ENCODE peak calls at places on chromosomes 2 and 18, in five cellular contexts. W is HepG2, Y is GM12878, Q is K562, J is H1. O is an unnamed sample.

GRCh38 chr18:50836521-50836957 is 16.7 kb upstream of the MRO start:
- DNase-seq in W (no peak), Y (peak), Q (no peak), J (no peak), O (no peak)

GRCh38 chr2:95297639-95298395 is 670 bp downstream of the KCNIP3 start:
- DNase-seq in Q (no peak), W (no peak), J (no peak), Y (no peak), O (no peak)

GRCh38 chr2:96631804-96632435 is 6.2 kb downstream of the KANSL3 start:
- DNase-seq in Q (no peak), Y (no peak), J (no peak), W (peak), O (no peak)

GRCh38 chr2:161992526-161992925 is 81.5 kb downstream of the DPP4 start:
- DNase-seq in Q (no peak), J (no peak), W (no peak), Y (peak), O (no peak)

GRCh38 chr2:28318462-28319117 is 74.1 kb upstream of the FOSL2 start:
- DNase-seq in W (peak), J (no peak), Y (no peak), Q (no peak), O (no peak)

GRCh38 chr2:48006094-48006493 is 99.8 kb upstream of the FBXO11 start:
- DNase-seq in W (no peak), Q (peak), Y (no peak), J (no peak), O (no peak)

GRCh38 chr2:60441791-60442190 is 111.7 kb downstream of the BCL11A start:
- DNase-seq in W (no peak), J (no peak), Q (no peak), Y (no peak), O (no peak)

GRCh38 chr2:100610381-100610831 is 47.6 kb downstream of the PDCL3 start:
- DNase-seq in J (peak), Q (peak), W (peak), Y (no peak), O (peak)

GRCh38 chr2:232789067-232789466 is 12.7 kb upstream of the KCNJ13 start:
- DNase-seq in Q (no peak), W (no peak), Y (no peak), J (no peak), O (no peak)

GRCh38 chr2:167733750-167734149 is 513.6 kb downstream of the STK39 start:
- DNase-seq in Y (no peak), Q (no peak), J (no peak), W (peak), O (no peak)

DNA sequence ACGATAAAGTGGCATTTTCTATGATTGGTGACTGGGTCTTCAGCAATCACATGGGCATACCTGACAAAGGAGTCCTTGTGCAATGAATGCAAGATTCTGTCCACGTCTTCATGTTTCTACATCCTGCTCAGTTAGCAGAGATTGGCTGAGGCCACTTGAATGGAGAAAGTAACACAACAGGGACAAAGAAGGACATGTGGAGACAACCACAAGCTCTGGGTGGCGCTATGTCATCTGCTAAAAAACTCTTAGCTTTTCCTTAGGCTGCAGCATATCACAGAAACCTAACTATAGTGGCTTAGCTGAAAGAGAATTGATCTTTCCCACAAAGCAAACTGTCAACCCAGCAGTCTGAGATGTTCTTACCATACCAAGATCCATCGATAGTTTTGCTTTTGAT is 1109.7 kb downstream of the SOCS6 start:
- DNase-seq in Y (no peak), W (peak), J (no peak), Q (no peak), O (peak)
- TF ChIP-seq YY1 in Y (no peak), W (no peak), J (no peak), Q (no peak), O (no peak)

GRCh38 chr2:212021947-212022346 is 516.7 kb downstream of the ERBB4 start:
- DNase-seq in W (peak), J (no peak), Q (no peak), Y (no peak), O (no peak)
- TF ChIP-seq GABPA in W (no peak), J (no peak), Q (no peak), Y (no peak), O (no peak)

DNA sequence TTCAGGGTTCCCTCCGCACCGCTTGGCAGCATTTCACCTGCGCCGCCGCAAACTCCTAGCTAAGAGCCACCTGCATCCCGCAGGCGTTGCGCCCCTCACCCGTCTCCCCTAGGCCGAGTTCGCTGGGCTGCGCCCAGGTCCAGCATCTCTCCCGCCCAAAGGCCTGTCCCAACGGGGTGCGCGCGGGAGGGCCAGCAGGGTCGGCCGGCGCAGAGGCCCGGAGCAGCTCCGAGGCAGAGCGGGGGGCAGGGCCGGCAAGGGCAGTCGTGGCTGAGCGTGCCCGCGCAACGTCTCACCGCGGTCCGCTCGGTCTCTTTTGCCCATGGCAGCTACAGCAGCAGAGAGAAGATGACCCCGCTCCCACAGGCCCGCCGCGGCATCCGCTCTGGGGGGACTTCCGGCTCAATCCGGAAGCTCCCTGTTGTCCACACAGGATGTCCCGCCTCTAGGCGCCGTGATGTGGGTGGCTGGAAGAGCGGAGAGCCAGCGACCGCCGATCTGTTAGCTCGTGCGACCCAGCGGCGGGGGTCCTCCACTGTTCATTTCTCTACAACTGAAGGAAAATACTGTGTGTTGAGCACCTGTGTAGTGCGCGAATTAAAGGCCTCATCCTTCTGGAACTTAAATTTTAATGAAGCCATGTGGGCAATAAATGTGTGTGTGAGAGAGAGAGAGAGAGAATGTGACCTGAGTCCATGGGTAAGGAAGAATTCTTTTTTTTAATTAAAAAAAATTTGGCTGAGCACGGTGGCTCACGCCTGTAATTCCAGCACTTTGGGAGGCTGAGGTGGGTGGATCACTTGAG is at the start of gene ERCC3:
- DNase-seq in Y (peak), Q (peak), J (peak), W (peak), O (peak)
- TF ChIP-seq YY1 in Y (peak), Q (peak), J (no peak), W (peak), O (peak)

GRCh38 chr18:63823516-63824219 is 48.5 kb downstream of the SERPINB7 start:
- DNase-seq in Q (peak), W (peak), J (no peak), Y (no peak), O (peak)
- TF ChIP-seq GABPA in Q (no peak), W (no peak), J (no peak), Y (no peak), O (no peak)

GRCh38 chr2:184041077-184041476 is 557.3 kb upstream of the ZNF804A start:
- DNase-seq in W (no peak), Y (no peak), Q (no peak), J (no peak), O (no peak)
- TF ChIP-seq YY1 in W (no peak), Y (no peak), Q (no peak), J (no peak), O (no peak)

GRCh38 chr2:195861821-195862220 is 204.8 kb downstream of the SLC39A10 start:
- DNase-seq in Y (no peak), Q (no peak), W (no peak), J (no peak), O (no peak)
- TF ChIP-seq GABPA in Y (no peak), Q (no peak), W (no peak), J (no peak), O (no peak)